ENCODE peak calls at places on chromosome 11, in ten cellular contexts. C is ovary; V is GM12892; U is activated CD4-positive, alpha-beta T cell treated with anti-CD3 and anti-CD28 coated beads, Interleukin-2, amount 10 ng/mL, durations not matched to agents 7 days and 5 days; Y is RWPE1; B is effector CD4-positive, alpha-beta T cell; F is amniotic epithelial cell; M is neural crest cell; P is stimulated activated naive CD8-positive, alpha-beta T cell treated with anti-CD3 and anti-CD28 coated beads, Interleukin-15, amount 100 ng/mL, for 72 hours; E is DMS53. R is an unnamed sample.

GRCh38 chr11:12818333-12819015 is 144.3 kb downstream of the TEAD1 start:
- DNase-seq in M (no peak), C (no peak), F (peak), E (no peak), V (no peak), B (no peak), Y (peak), U (no peak), P (no peak), R (no peak)

GRCh38 chr11:3028808-3029207 is 28.4 kb downstream of the CARS1 start:
- DNase-seq in U (no peak), Y (no peak), V (no peak), M (no peak), B (no peak), C (no peak), P (no peak), E (no peak), F (no peak), R (no peak)

GRCh38 chr11:78420796-78421209 is 3.2 kb upstream of the GAB2 start:
- DNase-seq in C (peak), Y (no peak), U (peak), M (no peak), V (no peak), F (peak), P (peak), B (no peak), E (peak), R (peak)

GRCh38 chr11:13896175-13896989 is 66.1 kb upstream of the SPON1 start:
- DNase-seq in V (no peak), F (no peak), B (no peak), P (no peak), E (no peak), M (no peak), Y (no peak), C (no peak), U (no peak), R (no peak)

GRCh38 chr11:44358713-44359112 is 48.8 kb upstream of the ALX4 start:
- DNase-seq in F (no peak), U (no peak), P (no peak), B (no peak), C (no peak), Y (no peak), V (no peak), E (no peak), M (no peak), R (no peak)

GRCh38 chr11:75816561-75817239 is 1.7 kb downstream of the UVRAG start:
- DNase-seq in F (peak), C (no peak), U (no peak), E (peak), P (no peak), V (no peak), M (no peak), B (no peak), Y (no peak), R (no peak)

GRCh38 chr11:79973701-79974626 is 533.1 kb upstream of the TENM4 start:
- DNase-seq in Y (no peak), E (peak), P (no peak), B (no peak), U (no peak), V (no peak), M (no peak), F (peak), C (no peak), R (no peak)

GRCh38 chr11:126090452-126090851 is 27.8 kb upstream of the CDON start:
- DNase-seq in U (no peak), V (no peak), C (no peak), F (no peak), Y (no peak), P (no peak), M (no peak), B (no peak), E (peak), R (no peak)

GRCh38 chr11:46003647-46004046 is 81.2 kb downstream of the LARGE2 start:
- DNase-seq in C (no peak), P (no peak), B (no peak), U (no peak), F (peak), E (no peak), V (no peak), M (no peak), Y (no peak), R (no peak)

GRCh38 chr11:11901917-11902316 is 60.1 kb downstream of the USP47 start:
- DNase-seq in E (no peak), V (no peak), F (no peak), P (no peak), B (no peak), M (no peak), C (no peak), U (no peak), Y (no peak), R (no peak)

GRCh38 chr11:12274056-12274455 is 103.3 kb upstream of the PARVA start:
- DNase-seq in V (no peak), B (no peak), E (peak), F (no peak), M (no peak), U (no peak), P (no peak), C (no peak), Y (no peak), R (no peak)

GRCh38 chr11:9799901-9800300 is 136.0 kb downstream of the SWAP70 start:
- DNase-seq in E (no peak), U (no peak), V (no peak), C (no peak), M (no peak), Y (no peak), F (no peak), B (no peak), P (no peak), R (no peak)

GRCh38 chr11:32500001-32500400 is 64.7 kb upstream of the WT1 start:
- DNase-seq in P (no peak), E (no peak), C (peak), B (no peak), U (no peak), Y (no peak), V (no peak), M (no peak), F (no peak), R (no peak)

R was measured in GM06990.